ENCODE peak calls at places on chromosomes 2 and 18, in five cellular contexts. One of them, this sample, is unnamed.

GRCh38 chr2:100237046-100237615 is 85.2 kb downstream of the LONRF2 start:
- DNase-seq in GM12865: no peak
- DNase-seq in NB4: no peak
- DNase-seq in lower leg skin: peak
- DNase-seq in HL-60: no peak
- DNase-seq in this sample: no peak

GRCh38 chr2:191176801-191177438 is 26.1 kb upstream of the STAT4 start:
- DNase-seq in GM12865: no peak
- DNase-seq in NB4: no peak
- DNase-seq in lower leg skin: no peak
- DNase-seq in HL-60: no peak
- DNase-seq in this sample: no peak

GRCh38 chr2:18378020-18378653 is 182.3 kb downstream of the RDH14 start:
- DNase-seq in GM12865: peak
- DNase-seq in NB4: peak
- DNase-seq in lower leg skin: no peak
- DNase-seq in HL-60: no peak
- DNase-seq in this sample: peak

GRCh38 chr2:70388128-70388527 is 86.3 kb upstream of the FAM136A start:
- DNase-seq in GM12865: no peak
- DNase-seq in NB4: no peak
- DNase-seq in lower leg skin: no peak
- DNase-seq in HL-60: no peak
- DNase-seq in this sample: no peak

GRCh38 chr2:128105072-128105471 is 14.1 kb downstream of the UGGT1 start:
- DNase-seq in GM12865: no peak
- DNase-seq in NB4: no peak
- DNase-seq in lower leg skin: no peak
- DNase-seq in HL-60: no peak
- DNase-seq in this sample: no peak

GRCh38 chr2:221895366-221896121 is 323.4 kb upstream of the EPHA4 start:
- DNase-seq in GM12865: no peak
- DNase-seq in NB4: no peak
- DNase-seq in lower leg skin: no peak
- DNase-seq in HL-60: no peak
- DNase-seq in this sample: no peak

GRCh38 chr2:82819936-82820335 is 1639.1 kb downstream of the SUCLG1 start:
- DNase-seq in GM12865: no peak
- DNase-seq in NB4: no peak
- DNase-seq in lower leg skin: no peak
- DNase-seq in HL-60: no peak
- DNase-seq in this sample: no peak

GRCh38 chr2:152568566-152568965 is 148.7 kb downstream of the PRPF40A start:
- DNase-seq in GM12865: no peak
- DNase-seq in NB4: peak
- DNase-seq in lower leg skin: no peak
- DNase-seq in HL-60: no peak
- DNase-seq in this sample: no peak

GRCh38 chr18:28032177-28032576 is 144.8 kb downstream of the CDH2 start:
- DNase-seq in GM12865: no peak
- DNase-seq in NB4: no peak
- DNase-seq in lower leg skin: no peak
- DNase-seq in HL-60: no peak
- DNase-seq in this sample: no peak

GRCh38 chr18:79585395-79586370 is 93.9 kb upstream of the CTDP1 start:
- DNase-seq in GM12865: no peak
- DNase-seq in NB4: peak
- DNase-seq in lower leg skin: peak
- DNase-seq in HL-60: no peak
- DNase-seq in this sample: no peak

GRCh38 chr2:44543773-44544725 is 182.3 kb downstream of the CAMKMT start:
- DNase-seq in GM12865: no peak
- DNase-seq in NB4: no peak
- DNase-seq in lower leg skin: no peak
- DNase-seq in HL-60: no peak
- DNase-seq in this sample: no peak

GRCh38 chr2:38552259-38552658 is 50.5 kb downstream of the HNRNPLL start:
- DNase-seq in GM12865: no peak
- DNase-seq in NB4: peak
- DNase-seq in lower leg skin: no peak
- DNase-seq in HL-60: no peak
- DNase-seq in this sample: peak

GRCh38 chr2:179646173-179646762 is 215.1 kb downstream of the ZNF385B start:
- DNase-seq in GM12865: no peak
- DNase-seq in NB4: no peak
- DNase-seq in lower leg skin: no peak
- DNase-seq in HL-60: no peak
- DNase-seq in this sample: no peak

GRCh38 chr2:164595031-164595430 is 26.3 kb downstream of the GRB14 start:
- DNase-seq in GM12865: no peak
- DNase-seq in NB4: no peak
- DNase-seq in lower leg skin: no peak
- DNase-seq in HL-60: no peak
- DNase-seq in this sample: no peak

GRCh38 chr2:151053661-151053990 is 208.0 kb downstream of the RBM43 start:
- DNase-seq in GM12865: no peak
- DNase-seq in NB4: no peak
- DNase-seq in lower leg skin: no peak
- DNase-seq in HL-60: no peak
- DNase-seq in this sample: no peak

GRCh38 chr2:43276517-43276931 is 50.1 kb upstream of the ZFP36L2 start:
- DNase-seq in GM12865: no peak
- DNase-seq in NB4: no peak
- DNase-seq in lower leg skin: no peak
- DNase-seq in HL-60: no peak
- DNase-seq in this sample: no peak

DNA sequence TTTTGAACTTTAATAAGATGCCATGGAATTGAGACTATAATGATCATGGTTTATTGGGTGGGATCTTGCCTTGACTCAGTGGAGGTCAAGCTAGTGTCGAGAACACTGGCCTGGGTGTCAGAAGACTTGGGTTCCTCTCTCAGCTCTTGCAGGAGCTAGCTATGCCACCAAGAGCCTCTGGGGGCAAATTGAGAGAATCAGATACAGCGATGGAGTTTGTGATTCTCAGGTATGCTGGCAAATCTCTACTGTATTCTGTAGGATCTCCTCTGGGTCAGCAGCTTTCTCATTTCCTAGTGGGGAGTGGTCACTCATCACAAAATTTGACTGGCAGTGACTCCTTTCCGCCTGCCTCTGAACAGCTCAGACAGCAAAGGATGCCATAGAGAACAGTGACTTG is 477.0 kb downstream of the RNF144A start:
- DNase-seq in GM12865: no peak
- DNase-seq in NB4: no peak
- DNase-seq in lower leg skin: no peak
- DNase-seq in HL-60: no peak
- DNase-seq in this sample: no peak
- TF ChIP-seq CTCF in GM12865: peak
- TF ChIP-seq CTCF in NB4: no peak
- TF ChIP-seq CTCF in lower leg skin: no peak
- TF ChIP-seq CTCF in HL-60: no peak
- TF ChIP-seq CTCF in this sample: no peak

DNA sequence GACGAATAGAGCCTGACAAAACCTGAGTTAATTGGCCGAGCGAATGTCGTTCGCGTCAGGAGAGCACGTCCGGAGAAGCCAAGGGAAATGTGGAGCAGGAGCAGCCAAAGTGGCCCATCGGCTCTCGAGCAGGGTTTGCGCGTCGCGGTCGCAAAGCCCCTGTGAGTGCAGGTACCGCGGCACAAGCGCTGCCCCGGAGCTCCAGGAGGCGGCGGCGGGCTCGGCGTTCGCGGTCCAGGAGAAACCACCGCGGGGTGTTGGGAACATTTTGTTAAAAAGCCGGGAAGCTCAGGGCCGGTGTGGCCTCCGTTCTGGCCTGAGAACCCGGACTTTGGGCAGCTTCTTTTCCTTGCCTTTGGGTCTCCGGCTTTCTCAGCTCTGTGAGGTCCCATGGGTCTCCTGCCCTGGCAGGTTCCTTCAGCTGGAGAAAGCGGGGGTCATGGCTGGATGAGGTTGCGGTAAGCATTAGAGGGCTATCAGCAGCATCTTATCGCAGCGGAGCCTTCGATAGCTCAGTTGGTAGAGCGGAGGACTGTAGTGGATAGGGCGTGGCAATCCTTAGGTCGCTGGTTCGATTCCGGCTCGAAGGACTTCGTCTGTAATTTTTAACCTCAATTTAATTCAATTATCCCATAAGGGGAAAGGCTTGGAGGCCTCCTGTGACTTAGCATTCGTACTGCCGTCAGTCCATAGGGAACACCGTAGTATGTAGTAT is 1.0 kb upstream of the AGBL5 start:
- DNase-seq in GM12865: peak
- DNase-seq in NB4: peak
- DNase-seq in lower leg skin: peak
- DNase-seq in HL-60: peak
- DNase-seq in this sample: peak
- TF ChIP-seq CTCF in GM12865: peak
- TF ChIP-seq CTCF in NB4: no peak
- TF ChIP-seq CTCF in lower leg skin: no peak
- TF ChIP-seq CTCF in HL-60: no peak
- TF ChIP-seq CTCF in this sample: peak

GRCh38 chr18:59656488-59656887 is 40.7 kb downstream of the CCBE1 start:
- DNase-seq in GM12865: no peak
- DNase-seq in NB4: no peak
- DNase-seq in lower leg skin: no peak
- DNase-seq in HL-60: no peak
- DNase-seq in this sample: no peak

GRCh38 chr18:59659486-59660187 is 37.6 kb downstream of the CCBE1 start:
- DNase-seq in GM12865: no peak
- DNase-seq in NB4: no peak
- DNase-seq in lower leg skin: no peak
- DNase-seq in HL-60: no peak
- DNase-seq in this sample: no peak

GRCh38 chr18:59651071-59651470 is 46.2 kb downstream of the CCBE1 start:
- DNase-seq in GM12865: no peak
- DNase-seq in NB4: no peak
- DNase-seq in lower leg skin: no peak
- DNase-seq in HL-60: no peak
- DNase-seq in this sample: no peak

GRCh38 chr18:59657012-59657411 is 40.2 kb downstream of the CCBE1 start:
- DNase-seq in GM12865: peak
- DNase-seq in NB4: no peak
- DNase-seq in lower leg skin: no peak
- DNase-seq in HL-60: no peak
- DNase-seq in this sample: no peak

GRCh38 chr18:59655661-59656060 is 41.6 kb downstream of the CCBE1 start:
- DNase-seq in GM12865: no peak
- DNase-seq in NB4: no peak
- DNase-seq in lower leg skin: no peak
- DNase-seq in HL-60: no peak
- DNase-seq in this sample: no peak
- TF ChIP-seq CTCF in GM12865: no peak
- TF ChIP-seq CTCF in NB4: no peak
- TF ChIP-seq CTCF in lower leg skin: no peak
- TF ChIP-seq CTCF in HL-60: no peak
- TF ChIP-seq CTCF in this sample: no peak

GRCh38 chr2:65917990-65918389 is 485.6 kb upstream of the SPRED2 start:
- DNase-seq in GM12865: no peak
- DNase-seq in NB4: no peak
- DNase-seq in lower leg skin: no peak
- DNase-seq in HL-60: no peak
- DNase-seq in this sample: no peak

GRCh38 chr2:65918760-65919187 is 486.4 kb upstream of the SPRED2 start:
- DNase-seq in GM12865: no peak
- DNase-seq in NB4: no peak
- DNase-seq in lower leg skin: no peak
- DNase-seq in HL-60: no peak
- DNase-seq in this sample: no peak

GRCh38 chr2:65920659-65921058 is 488.3 kb upstream of the SPRED2 start:
- DNase-seq in GM12865: no peak
- DNase-seq in NB4: no peak
- DNase-seq in lower leg skin: no peak
- DNase-seq in HL-60: no peak
- DNase-seq in this sample: no peak

GRCh38 chr2:65922030-65922429 is 489.6 kb upstream of the SPRED2 start:
- DNase-seq in GM12865: peak
- DNase-seq in NB4: no peak
- DNase-seq in lower leg skin: no peak
- DNase-seq in HL-60: no peak
- DNase-seq in this sample: no peak

GRCh38 chr2:65919579-65920188 is 487.3 kb upstream of the SPRED2 start:
- DNase-seq in GM12865: no peak
- DNase-seq in NB4: no peak
- DNase-seq in lower leg skin: no peak
- DNase-seq in HL-60: no peak
- DNase-seq in this sample: no peak
- TF ChIP-seq CTCF in GM12865: no peak
- TF ChIP-seq CTCF in NB4: no peak
- TF ChIP-seq CTCF in lower leg skin: no peak
- TF ChIP-seq CTCF in HL-60: no peak
- TF ChIP-seq CTCF in this sample: no peak

GRCh38 chr2:230969673-230970015 is 26.3 kb upstream of the SPATA3 start:
- DNase-seq in GM12865: no peak
- DNase-seq in NB4: no peak
- DNase-seq in lower leg skin: no peak
- DNase-seq in HL-60: no peak
- DNase-seq in this sample: no peak
- TF ChIP-seq CTCF in GM12865: no peak
- TF ChIP-seq CTCF in NB4: no peak
- TF ChIP-seq CTCF in lower leg skin: no peak
- TF ChIP-seq CTCF in HL-60: no peak
- TF ChIP-seq CTCF in this sample: no peak